ENCODE peak calls at places on chromosomes 16 and 17, in four cellular contexts. F is GM12878, H is K562, K is H1. O is an unnamed sample.

GRCh38 chr17:49219987-49220386 is 9.5 kb downstream of the ABI3 start:
- DNase-seq in K (no peak), H (peak; percentile 30), F (no peak), O (no peak)

GRCh38 chr17:77498056-77498785 is 357.5 kb downstream of the SEC14L1 start:
- DNase-seq in K (no peak), F (no peak), H (no peak), O (no peak)

GRCh38 chr17:49821916-49822315 is 26.0 kb downstream of the TAC4 start:
- DNase-seq in K (no peak), H (no peak), F (no peak), O (no peak)

GRCh38 chr17:47687748-47688147 is 6.2 kb upstream of the TBKBP1 start:
- DNase-seq in F (no peak), H (no peak), K (peak; percentile 63), O (no peak)

GRCh38 chr17:80454557-80455327 is 21.7 kb downstream of the NPTX1 start:
- DNase-seq in K (peak; percentile 93), F (peak; percentile 84), H (peak; percentile 96), O (peak; percentile 93)

GRCh38 chr17:29292071-29292991 is 1.6 kb downstream of the NUFIP2 start:
- DNase-seq in K (peak; percentile 61), H (peak; percentile 84), F (no peak), O (no peak)

GRCh38 chr16:23974223-23974622 is 138.4 kb downstream of the PRKCB start:
- DNase-seq in K (peak; percentile 73), H (no peak), F (no peak), O (no peak)

GRCh38 chr16:11251525-11252481 is 4.2 kb downstream of the SOCS1 start:
- DNase-seq in F (no peak), H (no peak), K (no peak), O (no peak)

GRCh38 chr17:48595107-48595999 is 1.8 kb upstream of the HOXB5 start:
- DNase-seq in H (no peak), F (no peak), K (no peak), O (no peak)

GRCh38 chr17:28925912-28926365 is 23.1 kb upstream of the DHRS13 start:
- DNase-seq in H (no peak), K (no peak), F (peak; percentile 47), O (no peak)

GRCh38 chr16:87507351-87508069 is 14.7 kb upstream of the ZCCHC14 start:
- DNase-seq in F (no peak), H (no peak), K (no peak), O (no peak)

GRCh38 chr17:78026381-78026780 is 67.9 kb downstream of the TNRC6C start:
- DNase-seq in F (no peak), K (no peak), H (peak; percentile 7), O (no peak)

GRCh38 chr16:10625595-10626357 is 45.4 kb upstream of the EMP2 start:
- DNase-seq in K (no peak), H (no peak), F (no peak), O (peak; percentile 67)

GRCh38 chr16:56241596-56241995 is 50.3 kb downstream of the GNAO1 start:
- DNase-seq in F (no peak), H (no peak), K (no peak), O (no peak)

GRCh38 chr17:31608659-31609254 is 217.3 kb downstream of the RAB11FIP4 start:
- DNase-seq in H (no peak), K (no peak), F (no peak), O (no peak)

GRCh38 chr16:58389724-58390123 is 2.5 kb upstream of the GINS3 start:
- DNase-seq in H (no peak), F (no peak), K (no peak), O (no peak)

GRCh38 chr17:47239663-47240374 is 13.8 kb upstream of the ITGB3 start:
- DNase-seq in K (no peak), H (peak; percentile 32), F (peak; percentile 40), O (no peak)

GRCh38 chr17:28497931-28498330 is 8.2 kb upstream of the FOXN1 start:
- DNase-seq in F (no peak), H (no peak), K (peak; percentile 61), O (no peak)

GRCh38 chr17:28612936-28613872 is 781 bp downstream of the RSKR start:
- DNase-seq in F (no peak), K (peak; percentile 71), H (peak; percentile 58), O (peak; percentile 52)

GRCh38 chr16:11989238-11990160 is 13.0 kb downstream of the SNX29 start:
- DNase-seq in K (no peak), H (no peak), F (no peak), O (no peak)

GRCh38 chr17:73393962-73394361 is 82.2 kb upstream of the CDC42EP4 start:
- DNase-seq in H (peak; percentile 43), K (no peak), F (no peak), O (peak; percentile 20)

GRCh38 chr16:81491522-81492188 is 47.0 kb downstream of the CMIP start:
- DNase-seq in K (no peak), F (no peak), H (no peak), O (no peak)

GRCh38 chr16:5502467-5502869 is 404.9 kb upstream of the EEF2KMT start:
- DNase-seq in H (peak; percentile 37), F (no peak), K (peak; percentile 73), O (peak; percentile 21)

GRCh38 chr16:27315333-27316037 is 1.7 kb downstream of the IL4R start:
- DNase-seq in K (peak; percentile 60), H (no peak), F (no peak), O (peak; percentile 81)

GRCh38 chr17:2718150-2718938 is 6.8 kb upstream of the CLUH start:
- DNase-seq in F (no peak), K (no peak), H (no peak), O (peak; percentile 50)

GRCh38 chr16:23107878-23108277 is 41.4 kb downstream of the USP31 start:
- DNase-seq in H (no peak), K (no peak), F (no peak), O (no peak)

GRCh38 chr16:83806721-83807120 is 1.1 kb upstream of the HSBP1 start:
- DNase-seq in K (no peak), F (no peak), H (no peak), O (no peak)

GRCh38 chr17:34885076-34885475 is 76.2 kb downstream of the CCT6B start:
- DNase-seq in H (no peak), K (no peak), F (no peak), O (no peak)

GRCh38 chr17:36144014-36144413 is 32.4 kb downstream of the TBC1D3B start:
- DNase-seq in H (no peak), K (no peak), F (no peak), O (no peak)

GRCh38 chr17:63774982-63775290 is 966 bp downstream of the DDX42 start:
- DNase-seq in H (no peak), K (no peak), F (no peak), O (no peak)

GRCh38 chr17:39737761-39738567 is at the start of gene GRB7:
- DNase-seq in H (peak; percentile 71), K (peak; percentile 83), F (no peak), O (peak; percentile 56)

GRCh38 chr17:39739885-39740356 is 2.2 kb downstream of the GRB7 start:
- DNase-seq in F (no peak), K (no peak), H (no peak), O (peak; percentile 43)

GRCh38 chr17:39739020-39739884 is 1.5 kb downstream of the GRB7 start:
- DNase-seq in H (peak; percentile 73), F (no peak), K (peak; percentile 88), O (peak; percentile 100)

GRCh38 chr17:39737331-39737760 is 392 bp upstream of the GRB7 start:
- DNase-seq in F (no peak), K (no peak), H (no peak), O (peak; percentile 63)

GRCh38 chr17:39738568-39738901 is 797 bp downstream of the GRB7 start:
- DNase-seq in F (no peak), K (peak; percentile 78), H (peak; percentile 45), O (peak; percentile 50)
- TF ChIP-seq HDAC2 in F (no peak), K (no peak), H (no peak), O (peak; percentile 5)

GRCh38 chr16:85476389-85476788 is 136.7 kb upstream of the GSE1 start:
- DNase-seq in H (no peak), F (no peak), K (no peak), O (no peak)

GRCh38 chr16:85473909-85474640 is 139.0 kb upstream of the GSE1 start:
- DNase-seq in F (no peak), H (no peak), K (peak; percentile 57), O (no peak)

GRCh38 chr16:85475691-85476300 is 137.3 kb upstream of the GSE1 start:
- DNase-seq in H (no peak), F (no peak), K (no peak), O (no peak)

GRCh38 chr16:85474808-85475207 is 138.3 kb upstream of the GSE1 start:
- DNase-seq in K (no peak), H (no peak), F (no peak), O (no peak)

DNA sequence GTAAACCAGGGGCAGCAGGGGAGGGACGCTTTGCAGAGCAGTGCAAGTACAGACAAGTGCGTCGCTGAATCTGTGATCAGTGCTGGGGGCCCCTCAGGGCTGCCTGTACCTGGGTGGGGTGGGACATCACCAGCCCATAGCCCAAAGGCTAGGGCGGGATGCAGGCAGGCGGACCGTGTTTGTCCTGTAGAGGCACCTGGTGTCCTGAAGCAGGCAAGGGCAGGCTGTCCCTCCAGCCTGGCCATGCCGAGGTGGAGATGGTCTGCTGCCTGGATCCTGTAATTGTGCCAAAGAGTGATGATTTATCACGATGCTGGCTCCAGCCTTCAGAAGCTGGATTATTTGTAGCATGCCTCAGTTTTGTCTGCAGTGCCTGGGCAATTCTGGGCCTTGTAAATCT is 137.9 kb upstream of the GSE1 start:
- DNase-seq in F (no peak), K (no peak), H (no peak), O (no peak)
- TF ChIP-seq SIN3A in F (no peak), K (no peak), H (no peak), O (no peak)

DNA sequence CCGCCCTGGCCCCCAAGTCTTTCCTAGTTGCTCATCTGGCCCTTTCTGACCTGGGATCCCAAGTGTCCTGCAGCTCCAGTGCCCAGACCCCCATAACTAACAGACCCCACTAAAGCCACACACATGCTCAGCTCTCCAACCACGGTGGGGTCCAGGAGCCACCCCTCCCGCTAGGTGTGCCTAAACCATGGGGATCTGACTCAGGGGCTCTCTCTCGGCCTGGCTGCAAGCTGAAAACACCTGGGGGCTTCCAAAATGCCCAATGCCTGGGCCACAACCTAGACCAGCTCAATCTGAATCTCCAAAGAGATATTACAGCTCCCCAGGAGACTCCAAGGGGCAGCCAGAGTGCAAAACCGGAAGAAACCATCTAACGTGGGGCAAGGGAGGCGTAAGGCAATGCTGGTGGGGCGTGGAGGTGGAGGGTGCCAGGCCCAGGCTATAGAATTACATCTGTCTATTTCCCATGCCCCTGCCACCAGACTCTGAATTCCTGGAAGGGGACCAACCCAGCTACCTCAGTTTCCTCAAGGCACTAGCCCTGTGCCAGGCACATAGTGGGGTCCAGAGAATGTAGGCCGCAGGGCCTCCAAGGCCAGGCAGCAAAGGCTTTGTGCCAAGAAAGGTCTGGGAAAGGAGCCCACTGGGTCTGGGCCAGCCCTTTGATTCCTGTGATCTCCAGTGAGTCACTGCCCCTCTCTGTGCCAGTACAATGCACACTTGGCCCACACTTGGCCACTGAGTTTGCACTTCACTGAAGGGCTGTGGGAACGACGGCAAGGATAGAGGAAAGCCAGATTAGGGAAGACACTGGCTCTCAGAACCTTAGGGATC is 3.3 kb downstream of the CD2BP2 start:
- DNase-seq in K (no peak), F (no peak), H (no peak), O (no peak)
- TF ChIP-seq HDAC2 in K (no peak), F (no peak), H (no peak), O (no peak)

DNA sequence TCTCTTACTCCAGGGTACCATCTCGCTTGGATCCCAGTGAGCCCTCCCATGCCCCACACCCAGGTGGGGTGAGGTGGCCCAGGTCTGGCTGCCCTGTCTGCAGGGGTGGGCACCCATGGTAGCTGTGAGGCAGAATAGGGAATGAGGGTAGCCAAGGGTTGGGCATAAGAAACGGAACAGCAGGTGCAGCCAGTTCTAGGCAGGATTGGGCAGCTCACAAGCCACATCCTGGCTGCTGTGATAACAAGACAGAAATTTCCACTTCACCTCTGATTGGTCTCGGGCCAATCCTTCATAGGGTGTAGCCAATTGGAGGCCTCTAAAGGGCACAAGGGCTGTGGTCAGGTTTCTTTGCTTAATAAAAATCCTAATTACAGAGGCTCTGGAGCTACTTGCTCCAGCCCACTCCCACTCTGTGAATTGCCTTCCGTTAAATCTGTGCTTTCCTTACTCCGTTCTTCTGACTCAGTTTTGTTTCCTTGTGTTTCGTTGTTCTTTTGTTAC is 1.5 kb upstream of the ARHGDIG start:
- DNase-seq in K (no peak), F (peak; percentile 8), H (no peak), O (peak; percentile 12)
- TF ChIP-seq SIN3A in K (no peak), F (no peak), H (no peak), O (no peak)

O was measured in HepG2.